ENCODE peak calls at places on chromosomes 5 and 9, in four cellular contexts. One of them, this sample, is unnamed.

GRCh38 chr9:134544388-134545212 is 97.0 kb upstream of the COL5A1 start:
- DNase-seq in HepG2: peak
- DNase-seq in K562: no peak
- DNase-seq in WTC11: no peak
- DNase-seq in this sample: no peak

GRCh38 chr9:112754578-112754977 is 4.0 kb downstream of the SNX30 start:
- DNase-seq in WTC11: no peak
- DNase-seq in K562: no peak
- DNase-seq in HepG2: no peak
- DNase-seq in this sample: no peak

GRCh38 chr5:178832618-178833201 is 27.0 kb upstream of the ZNF354B start:
- DNase-seq in WTC11: peak
- DNase-seq in HepG2: no peak
- DNase-seq in K562: peak
- DNase-seq in this sample: no peak

GRCh38 chr5:9898319-9898718 is 268.2 kb upstream of the TAS2R1 start:
- DNase-seq in HepG2: peak
- DNase-seq in WTC11: peak
- DNase-seq in K562: peak
- DNase-seq in this sample: no peak

GRCh38 chr9:91423785-91424402 is at the start of gene NFIL3:
- DNase-seq in WTC11: peak
- DNase-seq in HepG2: peak
- DNase-seq in K562: peak
- DNase-seq in this sample: peak

GRCh38 chr9:134597957-134598883 is 43.4 kb upstream of the COL5A1 start:
- DNase-seq in WTC11: peak
- DNase-seq in HepG2: peak
- DNase-seq in K562: no peak
- DNase-seq in this sample: peak

GRCh38 chr9:80437825-80438224 is 866.1 kb downstream of the TLE4 start:
- DNase-seq in WTC11: no peak
- DNase-seq in HepG2: no peak
- DNase-seq in K562: no peak
- DNase-seq in this sample: no peak

GRCh38 chr5:96396878-96397277 is 36.2 kb downstream of the PCSK1 start:
- DNase-seq in HepG2: no peak
- DNase-seq in WTC11: no peak
- DNase-seq in K562: no peak
- DNase-seq in this sample: no peak

GRCh38 chr9:94086468-94086867 is 2.2 kb downstream of the PTPDC1 start:
- DNase-seq in K562: no peak
- DNase-seq in WTC11: no peak
- DNase-seq in HepG2: no peak
- DNase-seq in this sample: no peak

GRCh38 chr9:70411141-70411929 is 3.1 kb downstream of the KLF9 start:
- DNase-seq in WTC11: no peak
- DNase-seq in K562: peak
- DNase-seq in HepG2: peak
- DNase-seq in this sample: no peak

GRCh38 chr5:1726956-1727355 is 72.7 kb downstream of the MRPL36 start:
- DNase-seq in HepG2: no peak
- DNase-seq in K562: no peak
- DNase-seq in WTC11: no peak
- DNase-seq in this sample: no peak

GRCh38 chr9:69190086-69190865 is 16.2 kb downstream of the TJP2 start:
- DNase-seq in K562: no peak
- DNase-seq in WTC11: no peak
- DNase-seq in HepG2: peak
- DNase-seq in this sample: no peak

GRCh38 chr5:147874910-147875367 is 3.6 kb upstream of the SCGB3A2 start:
- DNase-seq in K562: no peak
- DNase-seq in WTC11: peak
- DNase-seq in HepG2: no peak
- DNase-seq in this sample: no peak

GRCh38 chr9:84174486-84174885 is 166.1 kb downstream of the SLC28A3 start:
- DNase-seq in HepG2: no peak
- DNase-seq in WTC11: no peak
- DNase-seq in K562: no peak
- DNase-seq in this sample: no peak

GRCh38 chr9:138053321-138053868 is 175.8 kb downstream of the CACNA1B start:
- DNase-seq in K562: peak
- DNase-seq in HepG2: no peak
- DNase-seq in WTC11: peak
- DNase-seq in this sample: peak

GRCh38 chr5:85651744-85652143 is 966.0 kb upstream of the COX7C start:
- DNase-seq in WTC11: no peak
- DNase-seq in HepG2: no peak
- DNase-seq in K562: peak
- DNase-seq in this sample: no peak

GRCh38 chr5:176697267-176697928 is 50.1 kb downstream of the TSPAN17 start:
- DNase-seq in K562: no peak
- DNase-seq in HepG2: no peak
- DNase-seq in WTC11: no peak
- DNase-seq in this sample: no peak

GRCh38 chr5:68680376-68680775 is 413.4 kb upstream of the SLC30A5 start:
- DNase-seq in HepG2: no peak
- DNase-seq in K562: no peak
- DNase-seq in WTC11: no peak
- DNase-seq in this sample: no peak

GRCh38 chr9:120983259-120983837 is 56.8 kb upstream of the TRAF1 start:
- DNase-seq in WTC11: no peak
- DNase-seq in HepG2: no peak
- DNase-seq in K562: no peak
- DNase-seq in this sample: no peak

GRCh38 chr9:120978987-120979386 is 52.4 kb upstream of the TRAF1 start:
- DNase-seq in WTC11: no peak
- DNase-seq in HepG2: no peak
- DNase-seq in K562: no peak
- DNase-seq in this sample: no peak

GRCh38 chr9:120982851-120983250 is 56.3 kb upstream of the TRAF1 start:
- DNase-seq in HepG2: peak
- DNase-seq in K562: no peak
- DNase-seq in WTC11: no peak
- DNase-seq in this sample: no peak

GRCh38 chr9:120977321-120977720 is 50.7 kb upstream of the TRAF1 start:
- DNase-seq in HepG2: no peak
- DNase-seq in K562: no peak
- DNase-seq in WTC11: no peak
- DNase-seq in this sample: no peak

GRCh38 chr9:120980951-120981350 is 54.4 kb upstream of the TRAF1 start:
- DNase-seq in WTC11: no peak
- DNase-seq in K562: peak
- DNase-seq in HepG2: no peak
- DNase-seq in this sample: no peak
- TF ChIP-seq ELF4 in WTC11: no peak
- TF ChIP-seq ELF4 in K562: no peak
- TF ChIP-seq ELF4 in HepG2: no peak
- TF ChIP-seq ELF4 in this sample: no peak

GRCh38 chr9:65409471-65409980 is 124.5 kb upstream of the FOXD4L5 start:
- DNase-seq in HepG2: no peak
- DNase-seq in K562: no peak
- DNase-seq in WTC11: no peak
- DNase-seq in this sample: no peak
- TF ChIP-seq ELF4 in HepG2: no peak
- TF ChIP-seq ELF4 in K562: no peak
- TF ChIP-seq ELF4 in WTC11: no peak
- TF ChIP-seq ELF4 in this sample: no peak

GRCh38 chr9:89442981-89443817 is 54.7 kb downstream of the SEMA4D start:
- DNase-seq in K562: no peak
- DNase-seq in HepG2: no peak
- DNase-seq in WTC11: no peak
- DNase-seq in this sample: no peak
- TF ChIP-seq ELF4 in K562: no peak
- TF ChIP-seq ELF4 in HepG2: no peak
- TF ChIP-seq ELF4 in WTC11: no peak
- TF ChIP-seq ELF4 in this sample: no peak

DNA sequence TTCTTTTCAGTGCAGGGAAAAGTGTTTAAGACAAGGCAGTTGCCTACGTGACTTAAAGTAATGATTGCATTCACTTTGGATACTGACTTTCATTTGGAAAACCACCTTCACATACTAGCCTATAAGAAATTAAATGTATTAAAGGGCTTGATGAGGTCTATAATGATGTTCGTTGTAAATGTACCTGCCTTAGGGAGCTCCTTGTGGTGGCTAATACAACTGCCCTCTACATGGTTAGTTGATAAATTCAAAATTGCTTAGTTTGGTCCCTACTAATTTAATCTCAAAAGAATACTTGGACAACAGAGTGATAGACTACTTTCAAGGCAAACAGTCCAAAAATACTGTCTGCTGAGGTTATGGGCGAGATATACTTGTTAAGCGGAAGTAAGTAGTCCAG is 3.8 kb downstream of the VLDLR start:
- DNase-seq in K562: no peak
- DNase-seq in WTC11: no peak
- DNase-seq in HepG2: no peak
- DNase-seq in this sample: no peak
- TF ChIP-seq ELF4 in K562: no peak
- TF ChIP-seq ELF4 in WTC11: no peak
- TF ChIP-seq ELF4 in HepG2: no peak
- TF ChIP-seq ELF4 in this sample: no peak

GRCh38 chr5:62283856-62284255 is 22.1 kb upstream of the KIF2A start:
- DNase-seq in HepG2: no peak
- DNase-seq in K562: no peak
- DNase-seq in WTC11: no peak
- DNase-seq in this sample: no peak

GRCh38 chr5:62288118-62288517 is 17.9 kb upstream of the KIF2A start:
- DNase-seq in K562: no peak
- DNase-seq in HepG2: no peak
- DNase-seq in WTC11: no peak
- DNase-seq in this sample: no peak

GRCh38 chr5:62282951-62283446 is 23.0 kb upstream of the KIF2A start:
- DNase-seq in HepG2: no peak
- DNase-seq in K562: no peak
- DNase-seq in WTC11: no peak
- DNase-seq in this sample: no peak

GRCh38 chr5:62286834-62287611 is 19.0 kb upstream of the KIF2A start:
- DNase-seq in WTC11: no peak
- DNase-seq in HepG2: no peak
- DNase-seq in K562: no peak
- DNase-seq in this sample: no peak

DNA sequence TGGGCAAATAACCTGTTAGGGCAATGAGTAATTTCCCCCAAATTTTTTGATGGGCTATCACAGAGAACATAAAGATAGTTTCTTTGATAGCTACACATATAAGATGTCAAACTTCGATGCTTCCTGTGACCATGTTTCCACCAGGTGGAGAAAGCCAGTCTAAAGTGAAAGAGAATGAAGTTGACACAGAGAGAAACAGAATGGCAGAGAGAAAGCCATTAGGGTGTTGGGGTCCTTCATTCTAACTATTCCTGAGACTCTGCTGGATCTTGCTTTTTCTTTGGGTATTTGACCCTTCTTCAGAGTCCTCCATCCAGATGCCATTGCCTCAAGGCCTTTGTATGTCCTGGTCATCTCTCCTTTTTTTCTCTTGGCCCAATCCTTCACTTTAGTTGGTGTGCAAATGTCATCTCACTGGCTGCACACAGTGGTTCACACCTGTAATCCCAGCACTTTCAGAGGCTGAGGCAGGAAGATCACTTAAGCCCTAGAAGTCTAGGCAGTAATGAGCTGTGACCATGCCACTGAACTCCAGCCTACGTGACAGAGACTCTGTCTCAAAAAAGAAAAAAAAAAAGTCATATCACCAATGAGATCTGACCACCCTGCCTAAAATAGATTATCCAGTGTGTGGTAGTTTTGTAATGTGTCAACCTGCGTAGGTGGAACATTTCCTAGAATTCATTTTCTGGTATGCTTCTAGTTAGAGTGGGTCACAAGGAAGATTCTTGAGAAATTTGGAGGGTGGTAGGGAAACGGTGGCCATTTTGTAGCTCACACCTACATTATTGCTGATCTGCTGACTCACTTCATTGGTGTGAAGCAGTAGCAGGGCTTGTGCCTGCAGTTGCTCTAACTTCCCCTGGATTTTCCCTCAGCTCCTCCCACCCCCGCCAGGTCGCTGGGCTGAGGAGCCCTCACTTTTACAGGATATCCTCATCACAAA is 20.8 kb upstream of the KIF2A start:
- DNase-seq in HepG2: no peak
- DNase-seq in K562: peak
- DNase-seq in WTC11: no peak
- DNase-seq in this sample: no peak
- TF ChIP-seq ELF4 in HepG2: no peak
- TF ChIP-seq ELF4 in K562: no peak
- TF ChIP-seq ELF4 in WTC11: no peak
- TF ChIP-seq ELF4 in this sample: no peak

DNA sequence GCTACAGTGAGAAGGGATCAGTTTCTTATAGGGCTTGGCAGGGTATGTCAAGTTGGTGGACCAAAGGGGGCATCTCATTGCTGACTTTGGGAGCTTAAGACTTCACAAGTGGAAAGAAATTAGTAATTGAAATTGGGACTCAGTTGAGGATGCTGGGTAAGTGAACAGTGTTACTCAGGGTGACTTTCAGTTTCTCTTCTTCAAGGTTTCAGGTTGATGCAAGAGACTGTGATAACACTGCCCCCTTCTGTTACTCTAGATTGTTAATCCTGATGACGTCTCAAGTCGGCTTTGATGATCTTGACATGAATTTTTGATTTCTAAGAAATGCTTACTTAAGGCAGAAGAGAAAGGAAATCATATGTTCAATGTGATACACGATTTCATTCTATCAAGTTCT is 21.3 kb downstream of the KCTD16 start:
- DNase-seq in K562: peak
- DNase-seq in WTC11: no peak
- DNase-seq in HepG2: peak
- DNase-seq in this sample: peak
- TF ChIP-seq ELF4 in K562: no peak
- TF ChIP-seq ELF4 in WTC11: no peak
- TF ChIP-seq ELF4 in HepG2: no peak
- TF ChIP-seq ELF4 in this sample: no peak

GRCh38 chr9:129748249-129748648 is 4.6 kb downstream of the PTGES start:
- DNase-seq in WTC11: no peak
- DNase-seq in HepG2: no peak
- DNase-seq in K562: no peak
- DNase-seq in this sample: no peak
- TF ChIP-seq ELF4 in WTC11: no peak
- TF ChIP-seq ELF4 in HepG2: no peak
- TF ChIP-seq ELF4 in K562: no peak
- TF ChIP-seq ELF4 in this sample: no peak

GRCh38 chr9:32524558-32525461 is 1.2 kb downstream of the RIGI start:
- DNase-seq in K562: no peak
- DNase-seq in HepG2: peak
- DNase-seq in WTC11: no peak
- DNase-seq in this sample: no peak
- TF ChIP-seq ELF4 in K562: no peak
- TF ChIP-seq ELF4 in HepG2: no peak
- TF ChIP-seq ELF4 in WTC11: no peak
- TF ChIP-seq ELF4 in this sample: no peak